ENCODE peak calls at places on chromosomes 1 and 21, in four cellular contexts. L is Karpas-422, R is colonic mucosa, T is HFF-Myc. M is an unnamed sample.
A peak's percentile ranks its signal among the peaks of the same experiment; 100 is the strongest.

GRCh38 chr1:59678809-59679228 is 135.9 kb upstream of the HOOK1 start:
- DNase-seq in R (no peak), T (peak; percentile 77), L (no peak), M (no peak)

GRCh38 chr21:15094706-15095105 is 29.9 kb upstream of the NRIP1 start:
- DNase-seq in T (no peak), R (no peak), L (no peak), M (no peak)

GRCh38 chr1:171711643-171712042 is 30.2 kb downstream of the VAMP4 start:
- DNase-seq in T (no peak), L (no peak), R (no peak), M (no peak)

GRCh38 chr1:172906778-172907592 is 143.8 kb downstream of the TNFSF18 start:
- DNase-seq in R (no peak), L (no peak), T (peak; percentile 66), M (peak; percentile 54)

GRCh38 chr1:176073524-176074157 is 133.4 kb downstream of the COP1 start:
- DNase-seq in L (peak; percentile 90), R (peak; percentile 54), T (peak; percentile 54), M (no peak)

GRCh38 chr1:62436039-62436465 is 797 bp upstream of the USP1 start:
- DNase-seq in T (peak; percentile 7), L (no peak), R (no peak), M (no peak)

GRCh38 chr1:41661428-41662060 is 177.1 kb upstream of the EDN2 start:
- DNase-seq in L (peak; percentile 57), T (no peak), R (no peak), M (no peak)

GRCh38 chr21:17795084-17796036 is 23.8 kb downstream of the C21orf91 start:
- DNase-seq in T (no peak), L (no peak), R (no peak), M (no peak)

GRCh38 chr1:230865062-230865817 is 3.1 kb downstream of the C1orf198 start:
- DNase-seq in L (no peak), T (no peak), R (no peak), M (no peak)

GRCh38 chr1:201447911-201448871 is 20.8 kb downstream of the PHLDA3 start:
- DNase-seq in T (no peak), R (peak; percentile 76), L (peak; percentile 91), M (peak; percentile 38)

GRCh38 chr1:61079898-61080336 is 2.4 kb upstream of the NFIA start:
- DNase-seq in R (peak; percentile 83), T (peak; percentile 65), L (no peak), M (peak; percentile 9)

GRCh38 chr1:164708596-164708995 is 149.6 kb downstream of the PBX1 start:
- DNase-seq in R (no peak), T (no peak), L (no peak), M (no peak)

GRCh38 chr1:6743189-6744101 is 41.8 kb upstream of the CAMTA1 start:
- DNase-seq in L (peak; percentile 67), R (peak; percentile 27), T (peak; percentile 79), M (peak; percentile 28)

GRCh38 chr1:111967886-111968285 is 21.6 kb downstream of the KCND3 start:
- DNase-seq in L (no peak), T (no peak), R (no peak), M (no peak)

GRCh38 chr1:174966000-174966572 is 33.7 kb upstream of the CACYBP start:
- DNase-seq in T (no peak), L (no peak), R (no peak), M (no peak)

GRCh38 chr1:241424480-241424971 is 67.5 kb upstream of the RGS7 start:
- DNase-seq in L (no peak), R (no peak), T (no peak), M (no peak)

GRCh38 chr1:184310157-184310819 is 76.5 kb upstream of the C1orf21 start:
- DNase-seq in R (no peak), L (no peak), T (no peak), M (no peak)
- H3K4me3 ChIP-seq in R (no peak overlapping the region), L (no peak overlapping the region), T (no peak overlapping the region), M (no peak overlapping the region)

GRCh38 chr1:168159251-168159650 is 19.5 kb upstream of the TIPRL start:
- DNase-seq in R (no peak), T (no peak), L (no peak), M (no peak)
- H3K4me3 ChIP-seq in R (no peak overlapping the region), T (no peak overlapping the region), L (no peak overlapping the region), M (no peak overlapping the region)

GRCh38 chr1:14482784-14483183 is 115.7 kb upstream of the KAZN start:
- DNase-seq in R (no peak), T (no peak), L (no peak), M (no peak)

GRCh38 chr1:14485285-14485684 is 113.2 kb upstream of the KAZN start:
- DNase-seq in T (no peak), L (no peak), R (no peak), M (no peak)

GRCh38 chr1:14487671-14488070 is 110.8 kb upstream of the KAZN start:
- DNase-seq in T (no peak), R (no peak), L (no peak), M (no peak)

GRCh38 chr1:14486401-14487110 is 111.9 kb upstream of the KAZN start:
- DNase-seq in T (no peak), L (no peak), R (no peak), M (no peak)
- H3K4me3 ChIP-seq in T (no peak overlapping the region), L (no peak overlapping the region), R (no peak overlapping the region), M (no peak overlapping the region)

GRCh38 chr1:117658676-117659075 is 52.8 kb downstream of the TENT5C start:
- DNase-seq in R (no peak), L (no peak), T (no peak), M (peak; percentile 87)

GRCh38 chr1:117657949-117658660 is 52.3 kb downstream of the TENT5C start:
- DNase-seq in R (no peak), T (no peak), L (no peak), M (no peak)

GRCh38 chr1:117656202-117656641 is 50.4 kb downstream of the TENT5C start:
- DNase-seq in L (no peak), R (peak; percentile 37), T (no peak), M (peak; percentile 87)

GRCh38 chr1:117655220-117655577 is 49.4 kb downstream of the TENT5C start:
- DNase-seq in L (no peak), R (no peak), T (no peak), M (no peak)

DNA sequence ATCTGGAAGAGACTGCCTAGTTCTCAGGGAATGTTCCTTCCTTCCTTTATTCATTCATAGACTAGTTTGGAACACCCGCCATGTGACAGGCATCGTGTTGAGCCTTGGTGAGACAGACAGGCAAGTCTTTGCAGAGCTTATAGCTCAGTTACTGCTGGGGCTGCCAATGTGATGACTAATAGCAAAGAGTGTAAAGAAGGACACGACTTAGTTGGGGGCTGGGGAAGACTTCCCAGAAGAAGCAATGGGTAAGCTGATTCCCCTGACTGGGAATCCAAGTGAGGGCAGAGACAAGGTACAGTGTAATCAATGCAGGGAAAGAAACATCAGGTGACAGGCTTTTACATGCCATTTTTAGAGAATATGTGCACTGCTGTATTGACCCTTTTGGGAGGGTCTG is 51.2 kb downstream of the TENT5C start:
- DNase-seq in R (no peak), L (no peak), T (peak; percentile 11), M (no peak)
- H3K4me3 ChIP-seq in R (no peak overlapping the region), L (no peak overlapping the region), T (no peak overlapping the region), M (peak overlapping the region; percentile 17)

GRCh38 chr1:91872560-91873081 is 13.3 kb downstream of the TGFBR3 start:
- DNase-seq in T (no peak), L (no peak), R (no peak), M (no peak)
- H3K4me3 ChIP-seq in T (no peak overlapping the region), L (no peak overlapping the region), R (no peak overlapping the region), M (no peak overlapping the region)

GRCh38 chr1:168783831-168784230 is 54.8 kb upstream of the DPT start:
- DNase-seq in R (no peak), T (no peak), L (no peak), M (no peak)
- H3K4me3 ChIP-seq in R (no peak overlapping the region), T (no peak overlapping the region), L (no peak overlapping the region), M (no peak overlapping the region)

GRCh38 chr1:156102634-156103511 is 11.6 kb upstream of the LMNA start:
- DNase-seq in T (peak; percentile 77), R (peak; percentile 61), L (no peak), M (no peak)
- H3K4me3 ChIP-seq in T (peak overlapping the region; percentile 12), R (no peak overlapping the region), L (no peak overlapping the region), M (no peak overlapping the region)

GRCh38 chr1:43274125-43274803 is 4.5 kb downstream of the TMEM125 start:
- DNase-seq in L (peak; percentile 54), T (no peak), R (no peak), M (peak; percentile 43)
- H3K4me3 ChIP-seq in L (no peak overlapping the region), T (no peak overlapping the region), R (no peak overlapping the region), M (peak overlapping the region; percentile 14)

DNA sequence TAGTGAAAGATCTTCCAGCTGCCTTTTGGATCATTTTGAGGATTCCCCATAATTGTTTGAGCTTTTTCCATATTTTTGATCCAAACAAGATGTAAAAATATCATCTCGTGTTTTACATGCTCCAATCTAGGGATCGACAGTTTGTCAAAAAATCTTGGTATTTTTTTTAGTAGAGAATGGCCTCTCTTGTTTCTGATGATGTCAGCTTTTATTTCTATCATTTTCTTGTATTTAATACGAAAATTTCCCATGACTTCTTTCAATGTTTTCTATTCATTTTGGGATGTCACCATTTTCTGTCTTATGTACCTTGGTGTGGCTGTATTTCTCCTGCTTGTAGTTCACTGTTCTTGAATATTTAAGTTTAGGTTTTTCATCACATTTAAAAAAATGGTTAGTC is 812.0 kb upstream of the NCAM2 start:
- DNase-seq in R (no peak), L (no peak), T (no peak), M (no peak)
- H3K4me3 ChIP-seq in R (no peak overlapping the region), L (no peak overlapping the region), T (no peak overlapping the region), M (no peak overlapping the region)